ENCODE peak calls at places on chromosomes 6 and 20, in eight cellular contexts. T is stomach, A is endothelial cell of umbilical vein, U is spleen, O is GM23338, J is prostate gland, K is suprapubic skin, H is breast epithelium. R is an unnamed sample.

GRCh38 chr6:155861821-155862220 is 406.2 kb upstream of the NOX3 start:
- DNase-seq in T (no peak), A (peak), U (no peak), O (no peak), J (no peak), K (no peak), H (no peak), R (no peak)

GRCh38 chr20:50151034-50151743 is 2.3 kb downstream of the PEDS1 start:
- DNase-seq in T (peak), A (no peak), U (no peak), O (peak), J (peak), K (no peak), H (no peak), R (no peak)

GRCh38 chr6:136887899-136888298 is 34.2 kb upstream of the SLC35D3 start:
- DNase-seq in T (no peak), A (no peak), U (no peak), O (no peak), J (no peak), K (no peak), H (no peak), R (no peak)

GRCh38 chr20:11210611-11211010 is 536.8 kb upstream of the JAG1 start:
- DNase-seq in T (no peak), A (no peak), U (no peak), O (no peak), J (no peak), K (no peak), H (no peak), R (no peak)

GRCh38 chr20:56348746-56349145 is 10.0 kb upstream of the FAM210B start:
- DNase-seq in T (no peak), A (peak), U (no peak), O (no peak), J (no peak), K (no peak), H (no peak), R (no peak)

GRCh38 chr20:17957505-17958325 is 10.9 kb downstream of the SNX5 start:
- DNase-seq in T (no peak), A (peak), U (no peak), O (no peak), J (no peak), K (no peak), H (no peak), R (no peak)

GRCh38 chr6:15489563-15489962 is 173.3 kb downstream of the DTNBP1 start:
- DNase-seq in T (no peak), A (no peak), U (no peak), O (no peak), J (no peak), K (no peak), H (no peak), R (no peak)

GRCh38 chr20:41173791-41174341 is 36.5 kb downstream of the PLCG1 start:
- DNase-seq in T (peak), A (no peak), U (peak), O (no peak), J (peak), K (peak), H (peak), R (no peak)

GRCh38 chr6:45432944-45433343 is 55.2 kb upstream of the SUPT3H start:
- DNase-seq in T (no peak), A (peak), U (no peak), O (no peak), J (no peak), K (no peak), H (no peak), R (no peak)

GRCh38 chr20:7410150-7410549 is 530.1 kb downstream of the HAO1 start:
- DNase-seq in T (no peak), A (no peak), U (no peak), O (no peak), J (no peak), K (no peak), H (no peak), R (no peak)

GRCh38 chr6:155936551-155936950 is 480.9 kb upstream of the NOX3 start:
- DNase-seq in T (no peak), A (no peak), U (no peak), O (no peak), J (no peak), K (no peak), H (no peak), R (no peak)

GRCh38 chr6:34926655-34927054 is 37.6 kb downstream of the ANKS1A start:
- DNase-seq in T (no peak), A (no peak), U (no peak), O (no peak), J (no peak), K (no peak), H (no peak), R (no peak)

GRCh38 chr20:22807646-22808045 is 223.3 kb upstream of the FOXA2 start:
- DNase-seq in T (peak), A (no peak), U (no peak), O (no peak), J (peak), K (no peak), H (peak), R (no peak)

GRCh38 chr6:5679696-5680494 is 326.8 kb downstream of the NRN1 start:
- DNase-seq in T (no peak), A (no peak), U (no peak), O (no peak), J (no peak), K (no peak), H (no peak), R (no peak)

GRCh38 chr6:68196645-68197044 is 438.4 kb upstream of the ADGRB3 start:
- DNase-seq in T (no peak), A (no peak), U (no peak), O (peak), J (no peak), K (no peak), H (no peak), R (no peak)

GRCh38 chr6:3356056-3356823 is 97.5 kb downstream of the PSMG4 start:
- DNase-seq in T (peak), A (peak), U (peak), O (peak), J (peak), K (peak), H (peak), R (peak)

GRCh38 chr20:63573739-63574131 is 304 bp downstream of the HELZ2 start:
- DNase-seq in T (no peak), A (peak), U (no peak), O (no peak), J (no peak), K (no peak), H (no peak), R (no peak)

GRCh38 chr20:63572788-63573738 is 976 bp downstream of the HELZ2 start:
- DNase-seq in T (no peak), A (no peak), U (peak), O (peak), J (no peak), K (no peak), H (no peak), R (no peak)

GRCh38 chr20:63576311-63576710 is 2.3 kb upstream of the HELZ2 start:
- DNase-seq in T (no peak), A (no peak), U (no peak), O (no peak), J (no peak), K (no peak), H (no peak), R (no peak)

GRCh38 chr20:63574829-63575720 is 1.0 kb upstream of the HELZ2 start:
- DNase-seq in T (no peak), A (no peak), U (peak), O (no peak), J (no peak), K (no peak), H (no peak), R (no peak)

DNA sequence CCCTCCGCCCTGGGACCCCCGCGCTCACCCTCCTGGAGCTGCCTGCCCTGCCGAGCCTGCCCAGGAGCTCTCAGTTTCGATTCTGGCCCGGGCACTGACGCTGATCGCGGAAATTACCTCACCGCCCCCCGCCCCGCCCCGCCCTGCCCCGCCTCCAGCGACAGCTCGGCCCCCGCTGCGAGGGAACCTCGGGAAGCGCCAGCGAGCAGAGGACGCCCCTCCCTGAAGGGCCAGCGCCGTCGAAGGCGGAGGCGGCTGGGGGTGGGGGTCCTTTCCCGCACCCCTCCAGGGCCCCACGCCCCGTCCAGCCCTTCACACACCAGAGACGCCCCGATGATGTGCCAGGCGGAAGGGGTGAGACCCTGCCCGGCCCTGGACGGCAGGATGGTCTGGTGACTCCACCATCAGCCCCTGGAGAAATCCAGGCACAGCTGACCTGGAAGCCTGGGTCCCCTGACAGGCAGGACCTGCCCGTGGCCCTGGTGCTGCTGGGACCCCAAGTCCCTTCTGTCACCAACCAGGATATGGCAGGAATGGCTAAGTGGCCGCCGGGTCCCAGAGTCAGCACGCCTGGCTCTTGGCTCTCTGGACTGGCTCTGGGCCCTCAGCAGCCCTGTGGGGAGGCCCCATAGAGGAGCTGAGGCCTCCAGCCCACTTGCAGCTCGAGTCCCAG is at the start of gene HELZ2:
- DNase-seq in T (peak), A (peak), U (peak), O (peak), J (peak), K (peak), H (peak), R (peak)
- TF ChIP-seq POLR2AphosphoS5 in T (peak), A (peak), U (peak), O (peak), J (peak), K (no peak), H (peak), R (peak)

GRCh38 chr20:63236116-63236837 is 572 bp downstream of the BIRC7 start:
- DNase-seq in T (no peak), A (no peak), U (no peak), O (no peak), J (no peak), K (no peak), H (no peak), R (no peak)
- H3K4me3 ChIP-seq in T (no peak), A (no peak), U (no peak), O (no peak), J (no peak), K (no peak), H (no peak), R (no peak)

GRCh38 chr6:108119212-108120141 is 44.9 kb upstream of the OSTM1 start:
- DNase-seq in T (no peak), A (no peak), U (no peak), O (peak), J (no peak), K (no peak), H (no peak), R (no peak)

GRCh38 chr6:108118359-108118724 is 43.8 kb upstream of the OSTM1 start:
- DNase-seq in T (no peak), A (no peak), U (no peak), O (no peak), J (no peak), K (no peak), H (no peak), R (peak)

GRCh38 chr6:108120311-108120710 is 45.5 kb upstream of the NR2E1 start:
- DNase-seq in T (no peak), A (no peak), U (no peak), O (peak), J (no peak), K (no peak), H (no peak), R (no peak)

GRCh38 chr6:108117427-108118358 is 43.2 kb upstream of the OSTM1 start:
- DNase-seq in T (peak), A (peak), U (peak), O (peak), J (no peak), K (no peak), H (no peak), R (peak)

DNA sequence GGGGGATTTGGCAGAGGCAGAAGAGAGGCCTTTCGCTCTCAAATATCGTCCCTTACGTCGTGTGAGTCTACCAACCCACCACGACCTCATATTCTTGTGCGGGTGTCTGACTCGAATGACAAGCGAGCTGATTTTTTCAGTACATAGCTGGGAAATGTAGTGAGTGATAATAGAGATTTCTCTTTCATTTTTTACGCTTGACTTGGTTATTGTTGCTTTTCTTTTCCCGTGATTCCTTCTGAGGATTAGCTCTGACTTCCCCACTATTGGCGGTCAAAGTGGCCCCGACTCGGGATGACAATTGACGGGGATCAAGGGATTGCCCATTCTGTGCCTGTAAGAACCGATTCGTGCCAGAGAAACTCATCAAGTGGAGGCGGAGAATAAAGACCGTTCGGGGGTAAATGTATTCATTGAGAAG is 44.3 kb upstream of the OSTM1 start:
- DNase-seq in T (no peak), A (peak), U (no peak), O (no peak), J (no peak), K (no peak), H (no peak), R (peak)
- TF ChIP-seq POLR2AphosphoS5 in T (no peak), A (no peak), U (no peak), O (no peak), J (peak), K (no peak), H (no peak), R (no peak)

GRCh38 chr6:26048590-26048989 is 38.6 kb upstream of the HFE start:
- DNase-seq in T (no peak), A (no peak), U (no peak), O (no peak), J (no peak), K (no peak), H (no peak), R (no peak)

GRCh38 chr6:26044140-26045045 is 42.8 kb upstream of the HFE start:
- DNase-seq in T (no peak), A (no peak), U (peak), O (no peak), J (peak), K (no peak), H (no peak), R (no peak)

GRCh38 chr6:26043389-26044139 is 43.7 kb upstream of the HFE start:
- DNase-seq in T (peak), A (peak), U (peak), O (peak), J (peak), K (peak), H (peak), R (peak)

GRCh38 chr6:26045046-26045938 is 41.9 kb upstream of the HFE start:
- DNase-seq in T (peak), A (peak), U (peak), O (no peak), J (peak), K (no peak), H (peak), R (peak)

GRCh38 chr6:26045939-26046368 is 41.3 kb upstream of the HFE start:
- DNase-seq in T (no peak), A (no peak), U (no peak), O (no peak), J (no peak), K (no peak), H (no peak), R (no peak)
- H3K4me3 ChIP-seq in T (peak), A (no peak), U (no peak), O (no peak), J (peak), K (peak), H (no peak), R (no peak)

DNA sequence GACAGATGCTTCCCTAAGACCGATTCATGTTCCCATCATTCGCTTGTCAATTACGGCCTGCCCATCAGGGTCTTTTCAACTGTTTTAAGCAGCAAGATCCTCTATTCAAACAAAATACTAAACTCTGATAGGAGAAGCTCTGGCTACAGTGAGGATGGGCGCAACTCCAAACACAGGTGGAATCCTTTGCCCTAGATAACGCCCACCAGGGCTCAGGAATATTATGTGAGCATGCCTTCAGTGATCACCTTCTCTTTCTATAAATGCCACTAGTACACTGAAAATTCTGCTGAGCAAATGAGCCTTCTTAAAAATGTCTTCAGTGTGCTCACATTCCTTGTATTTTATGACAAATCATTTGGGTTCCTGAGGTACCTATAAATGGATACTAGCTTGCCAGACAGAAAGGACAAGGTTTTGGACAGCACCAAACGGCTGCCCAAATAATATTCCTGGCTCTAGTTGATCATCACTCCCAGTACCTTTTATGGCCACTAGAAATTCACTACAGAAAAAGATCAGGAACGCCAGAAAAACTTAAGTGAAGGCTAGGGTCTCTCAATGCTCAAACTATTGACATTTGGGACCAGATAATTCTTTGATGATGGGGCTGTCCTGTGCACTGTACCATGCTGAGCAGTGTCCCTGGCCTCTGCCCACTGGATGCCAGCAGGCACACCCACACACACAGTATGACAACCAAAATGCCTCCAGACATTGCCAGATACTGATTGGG is 13.1 kb downstream of the ZNF217 start:
- DNase-seq in T (peak), A (no peak), U (no peak), O (no peak), J (no peak), K (no peak), H (peak), R (no peak)
- TF ChIP-seq POLR2AphosphoS5 in T (no peak), A (no peak), U (no peak), O (no peak), J (peak), K (no peak), H (no peak), R (no peak)

GRCh38 chr6:161394437-161394836 is 120.6 kb upstream of the AGPAT4 start:
- DNase-seq in T (no peak), A (no peak), U (no peak), O (no peak), J (no peak), K (no peak), H (no peak), R (no peak)
- H3K4me3 ChIP-seq in T (no peak), A (no peak), U (no peak), O (no peak), J (no peak), K (no peak), H (no peak), R (no peak)